ENCODE peak calls at places on chromosomes 7 and 10, in four cellular contexts. F is left cardiac atrium; L is central memory CD4-positive, alpha-beta T cell; C is OCI-LY7. I is an unnamed sample.

GRCh38 chr10:110056822-110057221 is 49.0 kb downstream of the ADD3 start:
- DNase-seq in L (no peak), F (no peak), C (no peak), I (no peak)

GRCh38 chr7:135744938-135745701 is 3.5 kb downstream of the FAM180A start:
- DNase-seq in C (no peak), F (no peak), L (no peak), I (no peak)

GRCh38 chr10:78706256-78706655 is 362.5 kb upstream of the ZMIZ1 start:
- DNase-seq in C (no peak), L (no peak), F (no peak), I (no peak)

GRCh38 chr10:75407296-75407715 is 5.7 kb upstream of the ZNF503 start:
- DNase-seq in F (no peak), L (no peak), C (no peak), I (no peak)

GRCh38 chr10:811781-812180 is 119.7 kb downstream of the LARP4B start:
- DNase-seq in L (no peak), C (no peak), F (no peak), I (no peak)

GRCh38 chr7:121073463-121074099 is 85.1 kb downstream of the CPED1 start:
- DNase-seq in C (no peak), F (no peak), L (no peak), I (no peak)

GRCh38 chr7:100220833-100221718 is 1.3 kb downstream of the PVRIG start:
- DNase-seq in L (peak; percentile 91), F (no peak), C (peak; percentile 98), I (no peak)

GRCh38 chr10:31745612-31746376 is 182.8 kb downstream of the ARHGAP12 start:
- DNase-seq in F (no peak), L (no peak), C (no peak), I (no peak)

GRCh38 chr7:151115836-151116418 is 29.7 kb downstream of the AGAP3 start:
- DNase-seq in C (no peak), L (no peak), F (peak; percentile 26), I (no peak)

GRCh38 chr10:112475565-112476233 is 28.7 kb downstream of the VTI1A start:
- DNase-seq in F (no peak), L (no peak), C (no peak), I (no peak)

GRCh38 chr7:11843113-11843765 is 11.2 kb upstream of the THSD7A start:
- DNase-seq in L (no peak), F (no peak), C (no peak), I (no peak)

GRCh38 chr7:156152380-156152779 is 340.1 kb upstream of the SHH start:
- DNase-seq in C (no peak), L (no peak), F (no peak), I (no peak)

GRCh38 chr7:135774284-135774683 is 25.7 kb upstream of the FAM180A start:
- DNase-seq in F (no peak), L (no peak), C (no peak), I (no peak)

GRCh38 chr7:151246161-151247015 is 2.1 kb downstream of the SMARCD3 start:
- DNase-seq in F (no peak), C (no peak), L (no peak), I (no peak)

GRCh38 chr7:47283497-47284131 is 298.3 kb downstream of the TNS3 start:
- DNase-seq in F (no peak), L (no peak), C (no peak), I (no peak)

GRCh38 chr7:138890782-138891445 is 90.3 kb downstream of the KIAA1549 start:
- DNase-seq in L (no peak), F (no peak), C (no peak), I (peak; percentile 63)

GRCh38 chr7:24668922-24669635 is 88.2 kb downstream of the GSDME start:
- DNase-seq in F (no peak), C (no peak), L (no peak), I (no peak)

GRCh38 chr10:34761443-34761842 is 53.7 kb downstream of the PARD3 start:
- DNase-seq in F (no peak), L (no peak), C (no peak), I (no peak)

GRCh38 chr10:79149662-79150443 is 81.1 kb downstream of the ZMIZ1 start:
- DNase-seq in C (peak; percentile 48), F (peak; percentile 92), L (no peak), I (peak; percentile 94)

GRCh38 chr7:46156039-46156438 is 235.0 kb upstream of the IGFBP3 start:
- DNase-seq in F (no peak), C (no peak), L (no peak), I (no peak)

GRCh38 chr7:107958764-107959526 is 44.0 kb downstream of the LAMB1 start:
- DNase-seq in L (no peak), F (no peak), C (no peak), I (no peak)

GRCh38 chr10:62422068-62422590 is 48.0 kb downstream of the ZNF365 start:
- DNase-seq in F (no peak), L (no peak), C (no peak), I (no peak)

GRCh38 chr10:123847686-123848432 is 43.7 kb downstream of the CPXM2 start:
- DNase-seq in F (no peak), L (no peak), C (no peak), I (no peak)

GRCh38 chr7:51315393-51316261 is 982 bp downstream of the COBL start:
- DNase-seq in C (no peak), F (no peak), L (no peak), I (peak; percentile 77)

GRCh38 chr10:49140306-49141175 is 6.7 kb upstream of the FAM170B start:
- DNase-seq in C (no peak), L (no peak), F (no peak), I (no peak)

GRCh38 chr7:141014091-141014490 is 661 bp downstream of the MRPS33 start:
- DNase-seq in C (no peak), F (no peak), L (no peak), I (no peak)

GRCh38 chr7:148286150-148286549 is 304.4 kb upstream of the C7orf33 start:
- DNase-seq in L (no peak), C (peak; percentile 21), F (no peak), I (no peak)

GRCh38 chr10:60955957-60956425 is 12.0 kb upstream of the RHOBTB1 start:
- DNase-seq in F (no peak), L (no peak), C (no peak), I (no peak)

GRCh38 chr7:104656467-104656866 is 328.1 kb downstream of the LHFPL3 start:
- DNase-seq in L (no peak), F (no peak), C (no peak), I (no peak)

GRCh38 chr10:75542902-75543301 is 111.5 kb downstream of the LRMDA start:
- DNase-seq in C (no peak), F (peak; percentile 26), L (no peak), I (no peak)

GRCh38 chr10:59807629-59808620 is 54.7 kb upstream of the MRLN start:
- DNase-seq in F (peak; percentile 49), C (no peak), L (no peak), I (no peak)